ENCODE peak calls at places on chromosomes 12 and 14, in five cellular contexts. U is A549, V is astrocyte, T is vagina, G is brain microvascular endothelial cell. Q is an unnamed sample.

GRCh38 chr14:59215353-59215752 is 26.9 kb downstream of the DAAM1 start:
- DNase-seq in G (no peak), U (no peak), V (peak; percentile 66), T (no peak), Q (no peak)

GRCh38 chr14:50501642-50502041 is 30.7 kb downstream of the MAP4K5 start:
- DNase-seq in G (peak; percentile 68), T (no peak), V (peak; percentile 93), U (peak; percentile 8), Q (no peak)

GRCh38 chr12:93741741-93742085 is 64.5 kb downstream of the CRADD start:
- DNase-seq in U (peak; percentile 29), T (no peak), V (no peak), G (no peak), Q (peak; percentile 39)

GRCh38 chr14:71532349-71532748 is 399.9 kb upstream of the RGS6 start:
- DNase-seq in T (no peak), U (no peak), V (peak; percentile 91), G (peak; percentile 75), Q (no peak)

GRCh38 chr14:60670994-60671393 is 21.7 kb upstream of the SIX1 start:
- DNase-seq in U (no peak), G (no peak), V (no peak), T (no peak), Q (no peak)

GRCh38 chr12:2198088-2198501 is 145.3 kb downstream of the CACNA1C start:
- DNase-seq in V (peak; percentile 89), U (no peak), G (peak; percentile 39), T (no peak), Q (no peak)

GRCh38 chr14:104383088-104383805 is 196.3 kb upstream of the C14orf180 start:
- DNase-seq in G (no peak), T (no peak), V (no peak), U (no peak), Q (peak; percentile 17)

GRCh38 chr12:93756295-93756694 is 79.1 kb downstream of the CRADD start:
- DNase-seq in G (no peak), V (no peak), U (no peak), T (no peak), Q (no peak)

GRCh38 chr14:60169722-60170121 is 4.5 kb upstream of the DHRS7 start:
- DNase-seq in G (no peak), U (no peak), V (no peak), T (no peak), Q (no peak)

GRCh38 chr12:58593557-58594304 is 326.6 kb downstream of the LRIG3 start:
- DNase-seq in G (no peak), U (no peak), V (no peak), T (no peak), Q (no peak)

GRCh38 chr12:79108962-79109361 is 244.4 kb downstream of the SYT1 start:
- DNase-seq in G (no peak), T (no peak), V (no peak), U (no peak), Q (no peak)

GRCh38 chr12:29908154-29908553 is 124.4 kb upstream of the TMTC1 start:
- DNase-seq in V (no peak), G (no peak), U (no peak), T (no peak), Q (no peak)

GRCh38 chr12:14256139-14256538 is 109.3 kb upstream of the ATF7IP start:
- DNase-seq in U (no peak), V (peak; percentile 60), G (peak; percentile 67), T (no peak), Q (no peak)

GRCh38 chr14:64265222-64265621 is 28.9 kb downstream of the ESR2 start:
- DNase-seq in U (no peak), T (no peak), V (no peak), G (no peak), Q (no peak)

GRCh38 chr12:80707830-80708534 is 548 bp downstream of the MYF6 start:
- DNase-seq in G (no peak), T (no peak), V (peak; percentile 6), U (no peak), Q (no peak)

GRCh38 chr14:32473476-32473875 is 144.4 kb downstream of the AKAP6 start:
- DNase-seq in T (no peak), V (peak; percentile 88), G (no peak), U (no peak), Q (peak; percentile 87)

DNA sequence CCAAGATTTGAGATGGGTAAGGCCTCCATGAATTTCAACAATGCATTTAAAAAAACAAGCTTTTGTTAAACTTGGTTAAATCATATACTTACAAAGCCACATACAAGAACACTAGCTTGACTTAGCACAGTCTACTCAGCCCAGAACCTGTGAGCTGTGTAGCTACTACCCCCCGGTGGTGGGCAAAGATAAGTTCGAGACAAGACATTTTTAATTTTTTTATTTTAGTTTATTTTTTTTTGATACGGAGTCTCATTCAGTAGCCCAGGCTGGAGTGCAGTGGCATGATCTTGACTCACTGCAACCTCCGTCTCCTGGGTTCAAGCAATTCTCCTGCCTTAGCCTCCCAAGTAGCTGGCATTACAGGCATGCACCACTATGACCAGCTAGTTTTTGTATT is 3.7 kb upstream of the NECAP1 start:
- DNase-seq in V (peak; percentile 58), G (peak; percentile 63), U (no peak), T (no peak), Q (peak; percentile 74)
- TF ChIP-seq CTCF in V (peak; percentile 56), G (peak; percentile 73), U (peak; percentile 37), T (no peak), Q (peak; percentile 60)

DNA sequence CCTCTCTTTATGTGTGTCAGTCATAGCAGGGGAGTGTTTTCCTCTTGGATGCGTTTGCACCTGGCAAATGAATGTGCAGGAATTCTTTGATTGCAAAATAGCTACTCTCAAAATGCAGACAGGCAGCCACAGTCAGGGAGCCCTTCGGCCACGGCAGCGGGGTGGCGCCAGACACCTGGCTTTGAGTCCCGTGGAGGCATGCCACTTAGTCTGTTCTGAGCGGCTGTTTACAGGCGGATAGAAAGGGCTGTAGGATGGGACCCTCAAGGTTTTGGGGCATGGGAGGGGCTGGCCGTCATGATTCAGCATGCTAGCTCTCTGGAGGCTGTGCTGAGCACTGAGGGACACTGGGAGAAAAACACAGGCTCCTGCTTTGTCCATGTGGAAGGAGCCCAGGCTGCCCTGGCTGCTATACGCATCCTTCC is 117.1 kb downstream of the SLC25A47 start:
- DNase-seq in G (peak; percentile 29), U (peak; percentile 89), T (no peak), V (peak; percentile 80), Q (peak; percentile 62)
- TF ChIP-seq CTCF in G (peak; percentile 80), U (peak; percentile 90), T (peak; percentile 46), V (peak; percentile 41), Q (peak; percentile 88)

GRCh38 chr14:35229495-35230089 is 62.6 kb upstream of the PSMA6 start:
- DNase-seq in V (no peak), U (peak; percentile 50), T (no peak), G (no peak), Q (no peak)
- TF ChIP-seq CTCF in V (peak; percentile 25), U (peak; percentile 51), T (no peak), G (peak; percentile 20), Q (peak; percentile 11)

GRCh38 chr12:90253674-90254181 is 545.1 kb upstream of the ATP2B1 start:
- DNase-seq in V (peak; percentile 94), U (no peak), T (no peak), G (peak; percentile 91), Q (peak; percentile 41)
- TF ChIP-seq CTCF in V (peak; percentile 35), U (no peak), T (no peak), G (peak; percentile 68), Q (no peak)

DNA sequence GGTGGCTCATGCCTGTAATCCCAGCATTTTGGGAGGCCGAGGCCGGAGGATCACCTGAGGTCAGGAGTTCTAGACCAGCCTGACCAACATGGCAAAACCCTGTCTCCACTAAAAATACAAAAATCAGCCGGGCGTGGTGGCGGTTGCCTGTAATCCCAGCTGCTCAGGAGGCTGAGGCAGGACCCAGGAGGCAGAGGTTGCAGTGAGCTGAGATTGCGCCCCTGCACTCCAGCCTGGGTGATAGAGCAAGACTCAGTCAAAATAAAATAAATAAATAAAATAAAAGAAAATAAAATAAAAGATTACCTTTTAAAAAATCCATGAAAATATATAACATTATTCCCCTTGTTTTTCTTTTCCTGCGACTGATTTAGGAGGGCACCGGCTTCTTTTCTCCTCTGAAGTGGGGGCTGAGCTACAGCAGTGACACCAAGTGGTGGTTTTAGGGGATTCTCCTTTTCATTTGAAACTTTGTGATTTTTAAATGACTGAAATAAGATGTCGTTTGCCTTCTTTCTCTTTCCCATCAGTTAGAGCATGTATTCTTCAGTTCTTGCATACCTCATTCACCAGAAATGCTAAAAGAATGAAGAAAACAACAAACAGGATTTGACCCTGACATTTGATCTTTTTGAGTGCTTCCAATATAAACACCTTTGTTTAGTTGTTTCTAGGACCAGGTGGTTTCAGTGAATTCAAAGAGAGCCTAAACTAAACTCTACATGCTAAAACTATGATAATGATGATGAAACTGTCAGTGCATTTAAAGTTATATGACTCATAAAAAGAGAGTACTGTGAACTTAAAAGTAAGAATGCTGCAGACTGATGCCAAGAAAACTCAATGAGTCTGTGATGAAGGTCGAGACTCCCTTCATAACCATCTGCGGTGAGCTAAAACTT is 22.6 kb upstream of the PKP2 start:
- DNase-seq in T (no peak), V (peak; percentile 97), U (no peak), G (peak; percentile 80), Q (peak; percentile 62)
- TF ChIP-seq CTCF in T (no peak), V (peak; percentile 30), U (peak; percentile 74), G (peak; percentile 64), Q (peak; percentile 90)

DNA sequence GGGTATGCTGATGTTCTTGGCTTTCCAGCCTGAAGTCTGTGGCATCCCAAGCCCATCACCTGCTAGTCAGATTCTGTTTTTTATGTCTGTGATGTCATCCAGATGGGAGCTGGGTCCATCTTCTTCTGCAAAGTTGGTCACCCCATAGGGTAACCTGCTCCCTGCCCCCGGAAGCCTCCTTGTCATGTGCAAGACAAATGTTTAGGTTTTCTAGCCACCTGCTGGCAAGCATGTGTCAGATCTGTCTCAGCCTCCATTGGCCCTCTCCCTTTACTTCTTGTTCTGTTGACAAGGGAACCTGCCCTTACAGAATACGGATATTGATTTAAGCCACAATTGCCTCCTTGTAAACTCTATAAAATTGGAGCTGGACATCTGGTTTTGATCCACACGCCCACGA is 7.4 kb downstream of the NTF3 start:
- DNase-seq in U (no peak), T (peak; percentile 61), V (no peak), G (no peak), Q (no peak)
- TF ChIP-seq CTCF in U (no peak), T (no peak), V (peak; percentile 12), G (peak; percentile 45), Q (peak; percentile 62)